ENCODE peak calls at places on chromosomes 3 and 15, in eight cellular contexts. P, G, Z, W, A, J, L and E are unnamed samples.

GRCh38 chr3:94643400-94643799 is 580.5 kb downstream of the NSUN3 start:
- DNase-seq in P (no peak), G (no peak), Z (no peak), W (no peak), A (peak; percentile 1), J (no peak), L (no peak), E (no peak)

GRCh38 chr15:38220874-38221273 is 31.8 kb upstream of the SPRED1 start:
- DNase-seq in P (no peak), G (no peak), Z (no peak), W (no peak), A (peak; percentile 34), J (no peak), L (no peak), E (no peak)

GRCh38 chr15:77844798-77845446 is 212.2 kb upstream of the LINGO1 start:
- DNase-seq in P (no peak), G (no peak), Z (peak; percentile 13), W (no peak), A (no peak), J (no peak), L (no peak), E (no peak)

GRCh38 chr15:65077981-65078352 is 1.4 kb downstream of the KBTBD13 start:
- DNase-seq in P (peak; percentile 79), G (peak; percentile 92), Z (no peak), W (no peak), A (no peak), J (peak; percentile 72), L (peak; percentile 34), E (peak; percentile 84)

GRCh38 chr3:168828536-168828935 is 732.8 kb upstream of the GOLIM4 start:
- DNase-seq in P (no peak), G (no peak), Z (no peak), W (no peak), A (no peak), J (no peak), L (no peak), E (no peak)

GRCh38 chr3:86147119-86147518 is 843.8 kb downstream of the VGLL3 start:
- DNase-seq in P (no peak), G (peak; percentile 4), Z (no peak), W (no peak), A (no peak), J (no peak), L (no peak), E (no peak)

GRCh38 chr3:43074482-43074881 is 31.4 kb downstream of the POMGNT2 start:
- DNase-seq in P (no peak), G (no peak), Z (no peak), W (no peak), A (no peak), J (no peak), L (no peak), E (no peak)

GRCh38 chr3:101643861-101644613 is 32.9 kb downstream of the ZBTB11 start:
- DNase-seq in P (no peak), G (peak; percentile 9), Z (no peak), W (no peak), A (peak; percentile 53), J (peak; percentile 71), L (no peak), E (no peak)

GRCh38 chr3:133476971-133477375 is 77.1 kb downstream of the BFSP2 start:
- DNase-seq in P (no peak), G (no peak), Z (peak; percentile 72), W (no peak), A (no peak), J (no peak), L (no peak), E (no peak)

GRCh38 chr3:160720123-160720746 is 35.8 kb upstream of the PPM1L start:
- DNase-seq in P (no peak), G (no peak), Z (peak; percentile 4), W (no peak), A (no peak), J (no peak), L (no peak), E (peak; percentile 44)
- TF ChIP-seq CTCF in P (no peak), G (no peak), Z (peak; percentile 51), W (no peak), A (no peak), J (no peak), L (no peak), E (peak; percentile 60)

GRCh38 chr15:36449084-36449661 is 130.3 kb upstream of the CDIN1 start:
- DNase-seq in P (no peak), G (peak; percentile 42), Z (no peak), W (no peak), A (no peak), J (no peak), L (no peak), E (peak; percentile 2)
- TF ChIP-seq CTCF in P (no peak), G (no peak), Z (no peak), W (no peak), A (no peak), J (no peak), L (no peak), E (no peak)

GRCh38 chr15:73712107-73712506 is 27.9 kb downstream of the CD276 start:
- DNase-seq in P (no peak), G (no peak), Z (no peak), W (no peak), A (no peak), J (no peak), L (no peak), E (no peak)
- TF ChIP-seq CTCF in P (no peak), G (no peak), Z (no peak), W (no peak), A (no peak), J (no peak), L (no peak), E (no peak)

DNA sequence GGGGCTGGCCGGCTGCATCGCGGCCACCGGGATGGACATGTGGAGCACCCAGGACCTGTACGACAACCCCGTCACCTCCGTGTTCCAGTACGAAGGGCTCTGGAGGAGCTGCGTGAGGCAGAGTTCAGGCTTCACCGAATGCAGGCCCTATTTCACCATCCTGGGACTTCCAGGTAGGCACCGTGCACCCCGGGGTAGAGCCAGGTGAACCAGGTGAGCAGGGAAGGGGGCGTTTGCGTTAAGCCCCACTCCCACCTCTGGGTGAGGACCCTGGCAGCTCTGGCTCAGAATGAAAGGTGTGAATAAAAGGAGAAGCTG is 267 bp downstream of the CLDN18 start:
- DNase-seq in P (no peak), G (no peak), Z (no peak), W (no peak), A (no peak), J (no peak), L (no peak), E (no peak)
- TF ChIP-seq CTCF in P (no peak), G (no peak), Z (no peak), W (no peak), A (no peak), J (no peak), L (no peak), E (no peak)

GRCh38 chr15:101732772-101733171 is 8.5 kb upstream of the TARS3 start:
- DNase-seq in P (no peak), G (no peak), Z (no peak), W (no peak), A (no peak), J (no peak), L (no peak), E (no peak)

GRCh38 chr15:101731746-101732145 is 7.5 kb upstream of the TARS3 start:
- DNase-seq in P (no peak), G (no peak), Z (no peak), W (no peak), A (no peak), J (no peak), L (no peak), E (no peak)

DNA sequence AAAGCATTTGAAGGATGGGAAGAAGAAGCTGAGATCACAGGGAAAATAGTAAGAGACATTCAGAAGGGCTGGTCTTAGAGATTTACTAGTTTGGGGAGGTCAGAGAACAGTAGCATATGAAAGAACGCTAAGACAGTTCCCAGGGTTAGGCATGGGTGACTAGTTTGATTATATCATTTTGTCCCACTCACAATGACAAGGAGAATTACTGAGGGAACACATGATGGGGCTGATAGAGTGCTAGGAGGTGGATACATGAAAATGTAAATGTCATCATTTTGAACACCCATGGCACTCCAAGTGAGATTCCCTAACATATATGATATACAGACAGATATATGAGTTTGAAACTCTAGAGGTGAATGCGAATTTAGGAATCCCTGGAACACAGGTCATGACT is 9.3 kb upstream of the TARS3 start:
- DNase-seq in P (no peak), G (no peak), Z (no peak), W (no peak), A (no peak), J (no peak), L (no peak), E (no peak)
- TF ChIP-seq CTCF in P (no peak), G (no peak), Z (no peak), W (no peak), A (no peak), J (no peak), L (no peak), E (no peak)